ENCODE peak calls at places on chromosomes 2 and 18, in seven cellular contexts. H, Y, U, K, Q, B and R are unnamed samples.

GRCh38 chr2:182117203-182117602 is 131.6 kb downstream of the PPP1R1C start:
- DNase-seq in B (no peak), U (peak), K (no peak), H (no peak), Y (no peak), Q (no peak), R (no peak)

GRCh38 chr2:105604938-105605337 is 139.8 kb upstream of the NCK2 start:
- DNase-seq in Y (no peak), U (no peak), B (no peak), K (no peak), Q (no peak), H (no peak), R (no peak)

GRCh38 chr2:232260075-232260474 is 118.5 kb upstream of the ALPP start:
- DNase-seq in B (no peak), Q (no peak), Y (peak), H (no peak), U (peak), K (no peak), R (peak)

GRCh38 chr18:46278481-46279465 is 174.6 kb downstream of the HAUS1 start:
- DNase-seq in B (no peak), U (peak), Q (no peak), H (no peak), Y (peak), K (no peak), R (peak)

GRCh38 chr2:233565685-233566140 is 869 bp downstream of the USP40 start:
- DNase-seq in H (no peak), Y (no peak), K (no peak), U (no peak), B (no peak), Q (no peak), R (no peak)

GRCh38 chr18:32301976-32302743 is 112.3 kb downstream of the MEP1B start:
- DNase-seq in Y (peak), H (no peak), K (no peak), Q (no peak), U (peak), B (no peak), R (peak)

GRCh38 chr18:61738488-61738887 is 154.3 kb downstream of the RNF152 start:
- DNase-seq in U (peak), B (no peak), K (no peak), Y (peak), H (no peak), Q (no peak), R (peak)

GRCh38 chr2:15776629-15776919 is 163.8 kb upstream of the MYCN start:
- DNase-seq in U (no peak), Y (no peak), H (no peak), Q (no peak), B (no peak), K (no peak), R (no peak)

GRCh38 chr2:66434679-66435548 is at the start of gene MEIS1:
- DNase-seq in H (no peak), B (peak), U (peak), K (peak), Q (peak), Y (peak), R (peak)

GRCh38 chr2:73238976-73239375 is 4.9 kb downstream of the CCT7 start:
- DNase-seq in U (no peak), B (no peak), Y (no peak), K (no peak), Q (no peak), H (no peak), R (no peak)

GRCh38 chr2:184564092-184564491 is 34.2 kb upstream of the ZNF804A start:
- DNase-seq in K (no peak), Q (no peak), U (no peak), H (no peak), B (no peak), Y (peak), R (no peak)
- H2AK5ac ChIP-seq in K (no peak), Q (no peak), U (no peak), H (no peak), B (no peak), Y (no peak), R (no peak)

GRCh38 chr2:179636100-179636980 is 225.1 kb downstream of the ZNF385B start:
- DNase-seq in Y (no peak), B (no peak), U (no peak), K (no peak), H (no peak), Q (no peak), R (no peak)
- H2AK5ac ChIP-seq in Y (no peak), B (no peak), U (no peak), K (no peak), H (no peak), Q (no peak), R (no peak)

DNA sequence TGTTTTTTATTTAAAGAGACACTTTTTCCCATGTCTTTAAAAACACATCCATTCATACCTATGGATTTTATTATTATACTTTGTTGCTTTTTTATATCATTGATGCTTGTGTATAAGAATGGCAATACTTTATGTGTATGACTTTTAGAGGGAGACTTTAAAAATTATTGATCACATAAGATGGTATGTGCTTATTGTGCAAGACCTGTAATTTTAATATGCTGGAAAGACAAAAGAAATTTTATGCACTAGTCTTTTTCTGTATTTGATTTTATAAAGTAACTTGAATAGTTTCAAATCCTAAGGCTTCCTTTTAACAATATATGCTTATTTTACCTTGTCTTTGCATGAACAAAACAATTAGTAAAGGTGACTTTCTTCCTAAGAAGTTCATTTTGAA is 226.4 kb downstream of the PARD3B start:
- DNase-seq in H (no peak), U (no peak), Q (no peak), B (no peak), Y (no peak), K (no peak), R (no peak)
- H2AK5ac ChIP-seq in H (no peak), U (no peak), Q (no peak), B (no peak), Y (no peak), K (no peak), R (no peak)

DNA sequence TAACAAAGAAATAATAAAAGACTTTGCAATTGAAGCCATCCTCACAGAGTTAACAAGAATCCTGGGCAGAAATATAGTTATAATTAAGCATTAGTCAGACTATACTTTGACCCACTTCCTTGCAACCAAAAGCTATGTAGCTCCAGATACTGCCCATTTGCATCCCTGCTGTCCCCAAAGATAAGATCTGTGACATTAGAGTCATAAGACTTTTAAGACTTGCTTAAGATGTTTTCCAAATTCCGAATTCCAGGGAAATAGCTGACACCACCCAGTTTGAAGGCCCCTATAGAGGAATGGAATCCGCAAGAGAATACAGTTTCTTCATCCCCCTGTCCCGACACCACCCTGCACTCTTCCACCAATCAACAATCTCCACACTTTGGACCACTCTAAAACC is 69.5 kb upstream of the TLK1 start:
- DNase-seq in K (peak), H (no peak), B (no peak), U (no peak), Q (no peak), Y (no peak), R (peak)
- H2AK5ac ChIP-seq in K (no peak), H (no peak), B (no peak), U (no peak), Q (no peak), Y (no peak), R (no peak)